ENCODE peak calls at places on chromosome 9, in five cellular contexts. Y is H1, O is HepG2, L is K562, K is GM12878. C is an unnamed sample.
A peak's percentile ranks its signal among the peaks of the same experiment; 100 is the strongest.

GRCh38 chr9:38144421-38144820 is 75.4 kb upstream of the SHB start:
- DNase-seq in O (no peak), L (no peak), Y (no peak), K (no peak), C (no peak)

GRCh38 chr9:73219985-73220626 is 68.4 kb downstream of the ANXA1 start:
- DNase-seq in K (peak; percentile 40), Y (no peak), L (no peak), O (no peak), C (no peak)

GRCh38 chr9:5626727-5627634 is 1.9 kb upstream of the RIC1 start:
- DNase-seq in K (peak; percentile 94), Y (no peak), L (peak; percentile 18), O (no peak), C (no peak)

GRCh38 chr9:117771162-117771561 is 67.0 kb downstream of the TLR4 start:
- DNase-seq in Y (no peak), O (no peak), K (no peak), L (no peak), C (no peak)

GRCh38 chr9:124621371-124622328 is 114.5 kb upstream of the NR5A1 start:
- DNase-seq in L (no peak), K (peak; percentile 94), O (no peak), Y (no peak), C (no peak)

GRCh38 chr9:76716270-76716669 is 48.0 kb upstream of the PCA3 start:
- DNase-seq in K (no peak), L (no peak), Y (no peak), O (no peak), C (no peak)

GRCh38 chr9:99356512-99356971 is 134.5 kb downstream of the SEC61B start:
- DNase-seq in L (no peak), K (no peak), O (no peak), Y (no peak), C (no peak)

GRCh38 chr9:36399980-36400331 is at the start of gene RNF38:
- DNase-seq in O (no peak), Y (no peak), K (peak; percentile 13), L (no peak), C (no peak)

GRCh38 chr9:116030532-116030931 is 123.1 kb upstream of the PAPPA start:
- DNase-seq in L (no peak), K (no peak), Y (no peak), O (no peak), C (no peak)

GRCh38 chr9:20189871-20190270 is 401.0 kb upstream of the SLC24A2 start:
- DNase-seq in K (no peak), L (no peak), Y (peak; percentile 50), O (no peak), C (no peak)

GRCh38 chr9:137438591-137439157 is 2.5 kb downstream of the ENTPD8 start:
- DNase-seq in L (no peak), K (no peak), O (no peak), Y (no peak), C (no peak)

GRCh38 chr9:84955971-84956370 is 286.4 kb downstream of the NTRK2 start:
- DNase-seq in Y (no peak), L (no peak), K (no peak), O (no peak), C (no peak)

DNA sequence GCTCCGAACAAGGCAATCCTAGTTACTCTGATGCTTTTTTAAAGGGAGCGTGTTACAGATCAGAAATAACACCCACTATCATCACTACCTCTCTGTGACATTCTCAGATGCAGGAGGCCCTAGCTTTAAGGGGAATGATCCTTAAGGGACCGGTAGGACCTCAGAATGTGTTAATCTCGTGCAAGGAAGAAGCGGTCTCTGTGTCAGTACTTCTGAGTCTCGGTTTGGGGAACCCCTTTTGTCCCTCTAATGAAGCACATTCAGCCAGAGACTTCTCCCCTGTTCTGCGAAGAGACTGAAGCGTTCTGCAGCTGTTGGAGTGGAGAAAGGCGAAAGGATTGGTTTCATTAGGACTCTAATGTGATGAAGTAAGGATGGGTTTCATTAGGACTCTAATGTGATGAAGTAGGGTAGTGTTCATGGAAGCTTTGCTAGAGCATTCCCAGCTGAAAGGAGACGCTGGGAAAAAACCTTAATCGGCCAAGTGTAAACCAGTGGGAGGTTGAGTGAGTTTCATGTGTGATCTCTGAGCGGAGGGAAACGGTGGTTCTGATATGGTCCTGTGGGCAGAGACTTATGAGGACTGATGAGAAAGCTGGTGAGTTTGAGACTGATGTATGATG is 1.6 kb downstream of the PIP5K1B start:
- DNase-seq in Y (no peak), K (peak; percentile 63), L (no peak), O (no peak), C (no peak)
- TF ChIP-seq HDAC2 in Y (no peak), K (no peak), L (no peak), O (no peak), C (no peak)

DNA sequence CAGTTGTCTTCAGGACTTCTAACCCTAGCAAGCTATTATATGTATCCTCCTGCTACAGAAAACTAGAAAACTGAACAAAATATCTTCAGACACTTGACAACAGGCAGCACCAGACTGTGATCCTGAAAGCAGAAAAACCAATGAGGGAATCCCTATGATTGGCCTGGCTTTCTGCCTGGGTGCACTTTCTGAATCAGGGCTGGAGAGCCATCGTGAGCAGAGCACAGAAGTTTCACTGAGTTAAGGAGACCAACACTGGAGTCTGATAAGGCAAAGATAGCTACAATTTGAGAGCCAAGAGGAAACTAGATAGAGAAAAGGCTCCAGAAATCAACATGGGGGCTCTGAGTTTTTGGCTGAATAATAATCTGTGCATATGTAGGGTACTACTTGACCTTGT is 106.5 kb downstream of the FANCC start:
- DNase-seq in Y (no peak), O (no peak), L (no peak), K (no peak), C (no peak)
- TF ChIP-seq HDAC2 in Y (no peak), O (no peak), L (no peak), K (no peak), C (no peak)

DNA sequence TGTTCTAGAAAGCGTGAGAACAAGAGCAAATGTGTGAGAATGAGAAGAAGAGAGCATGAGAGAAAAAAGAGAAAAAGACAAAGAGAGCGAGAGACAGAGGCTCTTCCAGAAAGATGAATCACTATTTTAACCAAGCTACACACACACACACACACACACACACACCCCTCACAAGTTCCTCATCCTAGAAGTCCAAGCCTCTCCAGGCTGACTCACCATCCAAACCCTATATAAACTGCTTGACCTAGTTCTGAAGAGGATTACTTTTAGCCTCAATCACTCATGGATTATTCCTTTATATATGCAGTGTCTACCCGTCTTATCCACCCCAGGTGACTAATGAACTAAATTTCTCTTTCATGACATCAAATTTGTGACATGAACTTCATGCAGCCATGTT is 37.6 kb downstream of the C9orf57 start:
- DNase-seq in O (no peak), Y (no peak), K (no peak), L (no peak), C (peak; percentile 58)
- TF ChIP-seq HDAC2 in O (no peak), Y (no peak), K (no peak), L (no peak), C (no peak)

DNA sequence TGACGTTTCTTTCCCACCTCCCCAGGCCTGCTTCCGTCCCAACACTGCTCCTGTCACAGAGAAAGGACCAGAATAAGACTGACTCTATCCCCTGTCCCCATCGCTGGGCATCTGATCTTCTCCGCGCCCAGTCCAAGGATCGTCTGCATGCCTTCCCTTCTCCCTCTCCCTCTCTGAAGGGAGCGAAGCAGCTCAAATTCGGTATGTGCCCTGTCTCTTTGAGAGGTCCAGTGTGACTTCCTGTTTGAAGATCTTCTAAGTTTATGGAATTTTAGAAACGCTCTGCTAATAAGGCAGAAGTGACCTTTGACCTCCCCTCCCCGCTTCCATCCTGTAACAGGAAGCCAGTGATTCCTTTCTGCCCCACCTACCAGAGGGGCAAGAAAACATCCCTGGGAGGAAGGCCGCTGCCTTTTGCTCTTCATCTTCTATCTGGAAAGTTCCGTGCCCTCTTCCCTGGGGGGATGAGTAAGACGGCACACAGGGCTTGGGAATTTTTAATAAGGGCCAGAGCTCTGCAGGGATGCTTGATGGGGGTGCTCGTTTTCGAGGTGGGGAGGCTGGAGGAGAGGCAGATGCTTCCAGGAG is 40.7 kb upstream of the RNU6ATAC start:
- DNase-seq in L (no peak), Y (no peak), K (no peak), O (peak; percentile 41), C (no peak)
- TF ChIP-seq HDAC2 in L (no peak), Y (no peak), K (no peak), O (peak; percentile 61), C (no peak)

GRCh38 chr9:135790850-135791249 is 88.9 kb downstream of the KCNT1 start:
- DNase-seq in K (no peak), O (no peak), Y (no peak), L (no peak), C (no peak)
- TF ChIP-seq HDAC2 in K (no peak), O (no peak), Y (no peak), L (no peak), C (no peak)

DNA sequence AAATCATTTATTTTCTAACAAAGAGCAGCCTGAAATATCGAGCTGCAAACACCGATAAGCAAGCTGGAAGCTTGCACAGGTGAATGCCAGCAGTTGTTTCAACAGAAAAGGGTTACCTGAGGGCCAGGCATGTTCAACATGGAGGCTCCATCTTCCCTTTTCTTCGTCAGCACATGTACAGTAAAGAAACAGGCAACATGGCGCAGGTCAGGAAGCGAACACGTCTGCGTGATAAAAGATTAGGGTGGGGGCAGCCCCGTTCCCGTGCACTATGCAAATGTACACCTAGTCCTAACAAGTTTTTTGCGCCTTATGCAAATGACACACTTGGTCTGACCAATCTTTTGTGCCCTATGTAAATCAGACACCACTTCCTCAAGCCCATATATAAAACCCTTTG is 452.1 kb upstream of the PTPRD start:
- DNase-seq in Y (no peak), L (peak; percentile 24), K (no peak), O (peak; percentile 5), C (no peak)
- TF ChIP-seq HDAC2 in Y (no peak), L (no peak), K (no peak), O (no peak), C (no peak)

C was measured in A549.